ENCODE peak calls at places on chromosomes 16 and 17, in five cellular contexts. U is NT2/D1; T is pancreas; S is CD4-positive, alpha-beta memory T cell; K is fibroblast of lung. W is an unnamed sample.

GRCh38 chr17:34413443-34414076 is 50.5 kb upstream of the CCL1 start:
- DNase-seq in U (no peak), T (no peak), S (no peak), K (no peak), W (no peak)

GRCh38 chr17:62456016-62456415 is 22.6 kb upstream of the TLK2 start:
- DNase-seq in U (no peak), T (no peak), S (no peak), K (no peak), W (no peak)

GRCh38 chr16:67529639-67530012 is 997 bp downstream of the RIPOR1 start:
- DNase-seq in U (no peak), T (no peak), S (no peak), K (peak; percentile 25), W (no peak)

GRCh38 chr16:29680180-29680598 is 1.2 kb downstream of the QPRT start:
- DNase-seq in U (no peak), T (no peak), S (no peak), K (no peak), W (no peak)

GRCh38 chr17:68422821-68423220 is 34.5 kb downstream of the WIPI1 start:
- DNase-seq in U (no peak), T (no peak), S (no peak), K (no peak), W (no peak)

GRCh38 chr16:65121870-65122723 is at the start of gene CDH11:
- DNase-seq in U (peak; percentile 50), T (no peak), S (no peak), K (peak; percentile 91), W (no peak)

GRCh38 chr17:57016764-57017116 is 38.8 kb downstream of the SCPEP1 start:
- DNase-seq in U (no peak), T (no peak), S (no peak), K (peak; percentile 82), W (no peak)

GRCh38 chr17:35164716-35165115 is 17.1 kb downstream of the UNC45B start:
- DNase-seq in U (no peak), T (no peak), S (no peak), K (no peak), W (no peak)

GRCh38 chr16:3740934-3741333 is 23.6 kb upstream of the TRAP1 start:
- DNase-seq in U (no peak), T (no peak), S (no peak), K (no peak), W (no peak)

GRCh38 chr16:86215233-86215978 is 294.9 kb upstream of the FOXF1 start:
- DNase-seq in U (no peak), T (peak; percentile 71), S (no peak), K (peak; percentile 64), W (no peak)

GRCh38 chr17:50108556-50108955 is 13.4 kb downstream of the PDK2 start:
- DNase-seq in U (no peak), T (no peak), S (no peak), K (no peak), W (no peak)

GRCh38 chr16:79408355-79408754 is 192.2 kb downstream of the MAF start:
- DNase-seq in U (no peak), T (no peak), S (no peak), K (no peak), W (no peak)

GRCh38 chr16:3938843-3939624 is 58.5 kb upstream of the CREBBP start:
- DNase-seq in U (peak; percentile 73), T (peak; percentile 51), S (peak; percentile 56), K (peak; percentile 88), W (no peak)

GRCh38 chr16:64627781-64628180 is 494.1 kb downstream of the CDH11 start:
- DNase-seq in U (no peak), T (no peak), S (no peak), K (no peak), W (no peak)

GRCh38 chr17:5405400-5405799 is 14.1 kb downstream of the NUP88 start:
- DNase-seq in U (no peak), T (no peak), S (no peak), K (no peak), W (no peak)

GRCh38 chr17:68057531-68057952 is 22.0 kb downstream of the KPNA2 start:
- DNase-seq in U (no peak), T (no peak), S (peak; percentile 43), K (no peak), W (no peak)

GRCh38 chr16:70454221-70455034 is at the start of gene FCSK:
- DNase-seq in U (peak; percentile 74), T (peak; percentile 71), S (peak; percentile 85), K (peak; percentile 62), W (no peak)

GRCh38 chr17:4895121-4895520 is 4.2 kb upstream of the C17orf107 start:
- DNase-seq in U (no peak), T (no peak), S (no peak), K (no peak), W (no peak)

GRCh38 chr16:50547944-50548658 is at the start of gene NKD1:
- DNase-seq in U (peak; percentile 54), T (peak; percentile 74), S (peak; percentile 70), K (peak; percentile 34), W (no peak)

GRCh38 chr16:55899857-55900256 is 24.7 kb upstream of the CES5A start:
- DNase-seq in U (no peak), T (no peak), S (no peak), K (no peak), W (no peak)

GRCh38 chr16:14456793-14457481 is 173.1 kb downstream of the PARN start:
- DNase-seq in U (no peak), T (no peak), S (no peak), K (peak; percentile 78), W (no peak)

GRCh38 chr16:24253192-24253591 is 2.9 kb upstream of the CACNG3 start:
- DNase-seq in U (peak; percentile 70), T (peak; percentile 24), S (peak; percentile 38), K (peak; percentile 23), W (peak; percentile 59)

GRCh38 chr17:9924735-9925191 is 19.7 kb upstream of the RCVRN start:
- DNase-seq in U (peak; percentile 49), T (peak; percentile 28), S (peak; percentile 33), K (peak; percentile 53), W (peak; percentile 43)

GRCh38 chr17:9922012-9922848 is 17.2 kb upstream of the RCVRN start:
- DNase-seq in U (no peak), T (no peak), S (no peak), K (no peak), W (no peak)

GRCh38 chr17:9928601-9929341 is 23.7 kb upstream of the RCVRN start:
- DNase-seq in U (peak; percentile 58), T (no peak), S (no peak), K (peak; percentile 72), W (no peak)

GRCh38 chr17:9926150-9926804 is 21.2 kb upstream of the RCVRN start:
- DNase-seq in U (no peak), T (no peak), S (no peak), K (no peak), W (no peak)

DNA sequence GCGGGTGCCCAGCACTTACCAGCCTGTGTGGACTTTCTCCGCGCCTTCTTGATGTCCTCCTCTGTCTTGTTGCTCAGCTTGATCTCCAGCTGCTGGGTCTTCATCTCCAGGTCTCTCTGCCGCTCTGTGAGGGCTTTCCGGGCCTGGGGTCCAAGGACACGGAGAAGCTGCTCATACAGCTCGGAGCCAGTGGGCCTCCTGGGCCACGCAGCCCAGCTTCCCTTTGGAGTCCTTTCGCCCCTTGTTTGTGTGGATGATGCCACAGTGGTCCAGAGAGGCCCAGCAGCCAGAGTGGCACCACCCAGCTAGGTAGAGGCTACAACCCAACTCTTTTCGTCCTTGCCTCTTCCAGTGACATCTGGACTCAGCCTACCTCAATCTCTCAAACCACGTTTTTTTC is 20.4 kb upstream of the RCVRN start:
- DNase-seq in U (no peak), T (no peak), S (no peak), K (no peak), W (no peak)
- H3K4me1 ChIP-seq in U (peaks cover 2% of the 10 kb centered on the region), T (no peaks in the 10 kb centered on the region), S (no peaks in the 10 kb centered on the region), K (no peaks in the 10 kb centered on the region), W (no peaks in the 10 kb centered on the region)

DNA sequence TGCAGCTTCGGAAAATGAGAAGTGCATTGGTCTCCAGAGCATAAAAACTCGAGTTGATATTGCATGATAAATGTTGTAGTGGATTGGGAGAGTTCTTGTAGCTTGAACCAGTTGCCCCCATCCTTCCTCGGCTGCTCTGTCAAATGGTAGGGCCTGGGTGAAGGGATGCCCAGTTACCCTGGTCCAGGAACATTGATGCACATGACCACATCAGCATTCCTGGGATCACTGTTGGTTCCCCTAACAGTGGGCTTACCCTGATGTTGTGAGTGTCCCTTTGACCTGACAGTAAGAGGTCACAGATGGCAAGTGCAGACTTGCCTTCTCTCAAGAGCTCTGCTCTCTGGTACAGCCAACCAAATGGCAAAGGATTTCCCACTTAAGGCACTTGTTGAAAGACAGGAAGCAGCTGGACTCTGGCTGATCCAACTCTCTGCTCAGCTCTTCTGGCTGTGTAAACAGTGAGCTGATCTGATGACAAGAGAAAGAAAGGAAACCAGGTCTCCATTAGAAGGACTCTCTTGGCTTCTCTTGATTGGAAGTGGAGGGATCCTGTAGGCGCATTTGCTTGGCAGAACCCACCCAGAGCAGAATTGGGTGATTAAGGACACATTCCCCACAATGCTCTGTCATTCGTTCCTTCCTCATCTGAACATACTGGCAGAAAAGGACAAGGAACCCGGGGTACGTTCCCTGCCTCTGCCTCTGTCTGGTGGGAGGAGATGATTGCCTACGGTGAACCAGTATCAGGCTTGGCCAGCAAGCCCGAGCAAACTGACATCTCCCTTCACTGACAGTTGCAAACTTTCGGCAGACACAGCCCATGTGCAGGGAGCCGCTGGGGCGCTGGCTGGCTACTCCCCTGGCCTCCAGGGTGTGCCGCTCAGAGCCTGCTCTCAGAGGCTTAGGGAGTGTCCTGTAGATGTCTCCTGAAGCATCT is 29.3 kb downstream of the LDHD start:
- DNase-seq in U (no peak), T (no peak), S (no peak), K (peak; percentile 45), W (no peak)
- H3K4me1 ChIP-seq in U (peaks cover 9% of the 10 kb centered on the region), T (no peaks in the 10 kb centered on the region), S (no peaks in the 10 kb centered on the region), K (peaks cover 15% of the 10 kb centered on the region), W (peaks cover 30% of the 10 kb centered on the region)

GRCh38 chr16:692356-693108 is 2.3 kb upstream of the WDR24 start:
- DNase-seq in U (no peak), T (no peak), S (no peak), K (no peak), W (no peak)

GRCh38 chr16:686459-687260 is 2.5 kb upstream of the JMJD8 start:
- DNase-seq in U (no peak), T (peak; percentile 36), S (no peak), K (no peak), W (no peak)

GRCh38 chr16:685967-686366 is 1.8 kb upstream of the JMJD8 start:
- DNase-seq in U (no peak), T (peak; percentile 73), S (no peak), K (peak; percentile 26), W (no peak)

GRCh38 chr16:687499-687898 is 2.7 kb downstream of the WDR24 start:
- DNase-seq in U (no peak), T (no peak), S (no peak), K (no peak), W (no peak)

GRCh38 chr16:689175-689897 is 862 bp downstream of the WDR24 start:
- DNase-seq in U (no peak), T (no peak), S (no peak), K (no peak), W (no peak)
- H3K4me1 ChIP-seq in U (peaks cover 15% of the 10 kb centered on the region), T (peaks cover 17% of the 10 kb centered on the region), S (peaks cover 38% of the 10 kb centered on the region), K (peaks cover 3% of the 10 kb centered on the region), W (peaks cover 13% of the 10 kb centered on the region)

DNA sequence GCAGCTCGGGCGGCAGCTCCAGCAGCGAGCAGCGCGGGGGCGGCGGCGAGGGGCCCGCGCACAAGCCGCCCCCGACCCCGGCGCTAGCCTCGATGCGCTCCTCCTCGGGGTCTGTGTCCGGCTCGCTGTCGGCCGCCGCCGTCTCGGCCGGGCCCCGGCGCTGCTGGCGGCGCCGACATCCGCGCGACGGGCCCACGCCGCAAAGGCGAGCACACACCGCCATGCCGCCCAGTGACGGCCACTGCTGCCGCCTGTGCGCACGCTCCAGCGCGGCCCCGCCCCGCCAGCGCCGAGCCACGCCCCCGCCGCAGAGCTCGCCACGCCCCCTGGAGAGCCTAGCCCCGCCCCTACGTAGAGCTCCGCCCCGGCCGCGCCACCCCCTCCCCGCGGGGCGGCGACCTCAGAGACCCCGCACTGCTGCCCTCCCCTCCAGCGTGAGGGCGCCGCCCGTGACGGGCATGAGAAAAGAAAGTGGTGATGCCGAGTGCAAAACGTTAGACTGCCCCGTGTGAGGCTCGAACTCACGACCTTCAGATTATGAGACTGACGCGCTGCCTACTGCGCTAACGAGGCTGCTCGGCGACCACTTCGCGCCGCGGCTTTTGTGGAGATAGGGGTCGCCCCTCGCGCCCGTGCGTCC is at the start of gene FBXO31:
- DNase-seq in U (peak; percentile 93), T (peak; percentile 89), S (peak; percentile 89), K (peak; percentile 90), W (peak; percentile 78)
- H3K4me1 ChIP-seq in U (peaks cover 3% of the 10 kb centered on the region), T (peaks cover 34% of the 10 kb centered on the region), S (peaks cover 65% of the 10 kb centered on the region), K (peaks cover 4% of the 10 kb centered on the region), W (peaks cover 20% of the 10 kb centered on the region)